ENCODE peak calls at places on chromosomes 4 and X, in eight cellular contexts. One of them, this sample, is unnamed.

GRCh38 chr4:114642173-114642780 is 43.7 kb downstream of the UGT8 start:
- DNase-seq in fibroblast of the aortic adventitia: no peak
- DNase-seq in HFF-Myc: no peak
- DNase-seq in HEK293T: no peak
- DNase-seq in B cell: no peak
- DNase-seq in breast epithelium: no peak
- DNase-seq in T-helper 2 cell treated with Interferon-gamma antibody and Interleukin-4, amounts not matched to agents 5 μg/mL and 100 μg/mL, for 36 hours: no peak
- DNase-seq in kidney tubule cell: peak; percentile 21
- DNase-seq in this sample: no peak

GRCh38 chrX:33543757-33544156 is 332.4 kb upstream of the DMD start:
- DNase-seq in fibroblast of the aortic adventitia: no peak
- DNase-seq in HFF-Myc: no peak
- DNase-seq in HEK293T: no peak
- DNase-seq in B cell: no peak
- DNase-seq in breast epithelium: no peak
- DNase-seq in T-helper 2 cell treated with Interferon-gamma antibody and Interleukin-4, amounts not matched to agents 5 μg/mL and 100 μg/mL, for 36 hours: no peak
- DNase-seq in kidney tubule cell: no peak
- DNase-seq in this sample: no peak

GRCh38 chr4:3254302-3255131 is 5.6 kb downstream of the MSANTD1 start:
- DNase-seq in fibroblast of the aortic adventitia: no peak
- DNase-seq in HFF-Myc: no peak
- DNase-seq in HEK293T: no peak
- DNase-seq in B cell: no peak
- DNase-seq in breast epithelium: no peak
- DNase-seq in T-helper 2 cell treated with Interferon-gamma antibody and Interleukin-4, amounts not matched to agents 5 μg/mL and 100 μg/mL, for 36 hours: no peak
- DNase-seq in kidney tubule cell: no peak
- DNase-seq in this sample: no peak

GRCh38 chrX:3549442-3549875 is 164.0 kb downstream of the PRKX start:
- DNase-seq in fibroblast of the aortic adventitia: peak; percentile 64
- DNase-seq in HFF-Myc: no peak
- DNase-seq in HEK293T: peak; percentile 16
- DNase-seq in B cell: no peak
- DNase-seq in breast epithelium: no peak
- DNase-seq in T-helper 2 cell treated with Interferon-gamma antibody and Interleukin-4, amounts not matched to agents 5 μg/mL and 100 μg/mL, for 36 hours: no peak
- DNase-seq in kidney tubule cell: peak; percentile 42
- DNase-seq in this sample: no peak

GRCh38 chrX:54029543-54030143 is 14.6 kb downstream of the PHF8 start:
- DNase-seq in fibroblast of the aortic adventitia: no peak
- DNase-seq in HFF-Myc: no peak
- DNase-seq in HEK293T: no peak
- DNase-seq in B cell: no peak
- DNase-seq in breast epithelium: peak; percentile 54
- DNase-seq in T-helper 2 cell treated with Interferon-gamma antibody and Interleukin-4, amounts not matched to agents 5 μg/mL and 100 μg/mL, for 36 hours: no peak
- DNase-seq in kidney tubule cell: no peak
- DNase-seq in this sample: no peak

GRCh38 chrX:34580069-34580468 is 77.0 kb downstream of the TMEM47 start:
- DNase-seq in fibroblast of the aortic adventitia: no peak
- DNase-seq in HFF-Myc: no peak
- DNase-seq in HEK293T: no peak
- DNase-seq in B cell: no peak
- DNase-seq in breast epithelium: no peak
- DNase-seq in T-helper 2 cell treated with Interferon-gamma antibody and Interleukin-4, amounts not matched to agents 5 μg/mL and 100 μg/mL, for 36 hours: no peak
- DNase-seq in kidney tubule cell: no peak
- DNase-seq in this sample: no peak

GRCh38 chrX:20968996-20969395 is 405.2 kb upstream of the CNKSR2 start:
- DNase-seq in fibroblast of the aortic adventitia: no peak
- DNase-seq in HFF-Myc: no peak
- DNase-seq in HEK293T: no peak
- DNase-seq in B cell: no peak
- DNase-seq in breast epithelium: no peak
- DNase-seq in T-helper 2 cell treated with Interferon-gamma antibody and Interleukin-4, amounts not matched to agents 5 μg/mL and 100 μg/mL, for 36 hours: no peak
- DNase-seq in kidney tubule cell: peak; percentile 54
- DNase-seq in this sample: peak; percentile 16

GRCh38 chr4:39472396-39472795 is 13.5 kb downstream of the LIAS start:
- DNase-seq in fibroblast of the aortic adventitia: no peak
- DNase-seq in HFF-Myc: no peak
- DNase-seq in HEK293T: no peak
- DNase-seq in B cell: no peak
- DNase-seq in breast epithelium: no peak
- DNase-seq in T-helper 2 cell treated with Interferon-gamma antibody and Interleukin-4, amounts not matched to agents 5 μg/mL and 100 μg/mL, for 36 hours: no peak
- DNase-seq in kidney tubule cell: no peak
- DNase-seq in this sample: no peak

GRCh38 chr4:60313616-60314015 is 886.5 kb upstream of the ADGRL3 start:
- DNase-seq in fibroblast of the aortic adventitia: no peak
- DNase-seq in HFF-Myc: no peak
- DNase-seq in HEK293T: no peak
- DNase-seq in B cell: no peak
- DNase-seq in breast epithelium: no peak
- DNase-seq in T-helper 2 cell treated with Interferon-gamma antibody and Interleukin-4, amounts not matched to agents 5 μg/mL and 100 μg/mL, for 36 hours: no peak
- DNase-seq in kidney tubule cell: no peak
- DNase-seq in this sample: no peak

GRCh38 chr4:38664704-38665401 is 854 bp downstream of the KLF3 start:
- DNase-seq in fibroblast of the aortic adventitia: peak; percentile 58
- DNase-seq in HFF-Myc: no peak
- DNase-seq in HEK293T: peak; percentile 20
- DNase-seq in B cell: no peak
- DNase-seq in breast epithelium: peak; percentile 47
- DNase-seq in T-helper 2 cell treated with Interferon-gamma antibody and Interleukin-4, amounts not matched to agents 5 μg/mL and 100 μg/mL, for 36 hours: no peak
- DNase-seq in kidney tubule cell: peak; percentile 76
- DNase-seq in this sample: no peak

GRCh38 chr4:42865572-42866189 is 26.8 kb upstream of the GRXCR1 start:
- DNase-seq in fibroblast of the aortic adventitia: peak; percentile 69
- DNase-seq in HFF-Myc: peak; percentile 2
- DNase-seq in HEK293T: peak; percentile 43
- DNase-seq in B cell: peak; percentile 64
- DNase-seq in breast epithelium: no peak
- DNase-seq in T-helper 2 cell treated with Interferon-gamma antibody and Interleukin-4, amounts not matched to agents 5 μg/mL and 100 μg/mL, for 36 hours: peak; percentile 23
- DNase-seq in kidney tubule cell: peak; percentile 58
- DNase-seq in this sample: peak; percentile 41

GRCh38 chr4:155692990-155693659 is 26.5 kb downstream of the GUCY1A1 start:
- DNase-seq in fibroblast of the aortic adventitia: no peak
- DNase-seq in HFF-Myc: no peak
- DNase-seq in HEK293T: no peak
- DNase-seq in B cell: no peak
- DNase-seq in breast epithelium: no peak
- DNase-seq in T-helper 2 cell treated with Interferon-gamma antibody and Interleukin-4, amounts not matched to agents 5 μg/mL and 100 μg/mL, for 36 hours: no peak
- DNase-seq in kidney tubule cell: peak; percentile 88
- DNase-seq in this sample: no peak

GRCh38 chrX:20265221-20265725 is 1.4 kb downstream of the RPS6KA3 start:
- DNase-seq in fibroblast of the aortic adventitia: peak; percentile 78
- DNase-seq in HFF-Myc: no peak
- DNase-seq in HEK293T: peak; percentile 58
- DNase-seq in B cell: peak; percentile 64
- DNase-seq in breast epithelium: peak; percentile 48
- DNase-seq in T-helper 2 cell treated with Interferon-gamma antibody and Interleukin-4, amounts not matched to agents 5 μg/mL and 100 μg/mL, for 36 hours: peak; percentile 82
- DNase-seq in kidney tubule cell: peak; percentile 72
- DNase-seq in this sample: no peak

GRCh38 chrX:31200430-31200829 is 128.6 kb upstream of the FTHL17 start:
- DNase-seq in fibroblast of the aortic adventitia: no peak
- DNase-seq in HFF-Myc: no peak
- DNase-seq in HEK293T: no peak
- DNase-seq in B cell: no peak
- DNase-seq in breast epithelium: no peak
- DNase-seq in T-helper 2 cell treated with Interferon-gamma antibody and Interleukin-4, amounts not matched to agents 5 μg/mL and 100 μg/mL, for 36 hours: no peak
- DNase-seq in kidney tubule cell: no peak
- DNase-seq in this sample: no peak

GRCh38 chr4:22410645-22411247 is 105.1 kb downstream of the ADGRA3 start:
- DNase-seq in fibroblast of the aortic adventitia: peak; percentile 48
- DNase-seq in HFF-Myc: no peak
- DNase-seq in HEK293T: no peak
- DNase-seq in B cell: no peak
- DNase-seq in breast epithelium: no peak
- DNase-seq in T-helper 2 cell treated with Interferon-gamma antibody and Interleukin-4, amounts not matched to agents 5 μg/mL and 100 μg/mL, for 36 hours: no peak
- DNase-seq in kidney tubule cell: peak; percentile 30
- DNase-seq in this sample: no peak